ENCODE peak calls at places on chromosomes 2 and 18, in four cellular contexts. A is DMS 273 treated with DMSO at 0.1 percent for 48 hours, W is AG09319, J is HCT116. Y is an unnamed sample.

GRCh38 chr2:240431276-240431662 is 4.2 kb upstream of the GPC1 start:
- DNase-seq in W (no peak), A (no peak), J (no peak), Y (no peak)

GRCh38 chr2:202633470-202633869 is 1.3 kb upstream of the FAM117B start:
- DNase-seq in W (no peak), A (no peak), J (no peak), Y (no peak)

GRCh38 chr2:169039702-169040101 is 8.6 kb upstream of the ABCB11 start:
- DNase-seq in A (no peak), W (no peak), J (no peak), Y (no peak)

GRCh38 chr2:44954306-44954901 is 12.9 kb downstream of the SIX3 start:
- DNase-seq in A (no peak), J (no peak), W (no peak), Y (no peak)

GRCh38 chr2:223247136-223247535 is 195.1 kb downstream of the KCNE4 start:
- DNase-seq in A (no peak), J (peak; percentile 28), W (peak; percentile 14), Y (no peak)

GRCh38 chr2:71889991-71890684 is 257.5 kb downstream of the CYP26B1 start:
- DNase-seq in W (peak; percentile 94), A (no peak), J (no peak), Y (peak; percentile 98)

GRCh38 chr18:61736168-61736567 is 156.6 kb downstream of the RNF152 start:
- DNase-seq in W (no peak), A (no peak), J (no peak), Y (no peak)

GRCh38 chr2:106339156-106339555 is 129.1 kb downstream of the RGPD3 start:
- DNase-seq in W (no peak), J (no peak), A (no peak), Y (no peak)

GRCh38 chr2:165877565-165878550 is 75.7 kb downstream of the TTC21B start:
- DNase-seq in W (peak; percentile 62), J (no peak), A (no peak), Y (peak; percentile 48)

GRCh38 chr2:221397179-221397578 is 174.9 kb downstream of the EPHA4 start:
- DNase-seq in J (no peak), A (no peak), W (no peak), Y (no peak)

GRCh38 chr2:120912101-120912985 is 176.7 kb downstream of the GLI2 start:
- DNase-seq in J (peak; percentile 18), A (no peak), W (peak; percentile 83), Y (no peak)

GRCh38 chr2:2904721-2905340 is 472.8 kb downstream of the EIPR1 start:
- DNase-seq in A (no peak), J (no peak), W (no peak), Y (no peak)

GRCh38 chr2:120736202-120736954 is 710 bp downstream of the GLI2 start:
- DNase-seq in A (no peak), J (no peak), W (no peak), Y (no peak)

GRCh38 chr2:8547284-8548064 is 134.4 kb upstream of the ID2 start:
- DNase-seq in J (no peak), A (no peak), W (no peak), Y (no peak)

GRCh38 chr18:354456-354855 is 86.6 kb upstream of the THOC1 start:
- DNase-seq in J (no peak), A (no peak), W (no peak), Y (no peak)

GRCh38 chr2:232310189-232310588 is 68.4 kb upstream of the ALPP start:
- DNase-seq in W (no peak), J (no peak), A (no peak), Y (no peak)

GRCh38 chr2:44100351-44100750 is 68.3 kb upstream of the PPM1B start:
- DNase-seq in A (no peak), J (peak; percentile 16), W (peak; percentile 84), Y (peak; percentile 98)

Y was measured in GM04504.